ENCODE peak calls at places on chromosome 12, in seven cellular contexts. Q is GM23248; H is ovary; N is tibial artery; A is right cardiac atrium; J is AG04450; G is CD4-positive, alpha-beta memory T cell. D is an unnamed sample.

GRCh38 chr12:90940872-90941499 is 14.0 kb downstream of the CCER1 start:
- DNase-seq in H (no peak), A (no peak), G (no peak), J (no peak), N (no peak), Q (peak; percentile 76), D (no peak)

GRCh38 chr12:34371050-34371449 is 348.8 kb downstream of the ALG10 start:
- DNase-seq in N (no peak), A (no peak), J (no peak), G (no peak), Q (no peak), H (no peak), D (no peak)

GRCh38 chr12:93325855-93326254 is 51.9 kb upstream of the NUDT4 start:
- DNase-seq in G (no peak), A (no peak), H (no peak), Q (peak; percentile 95), N (no peak), J (no peak), D (peak; percentile 52)

GRCh38 chr12:61072717-61073116 is 1187.5 kb upstream of the USP15 start:
- DNase-seq in N (no peak), G (no peak), A (no peak), J (no peak), Q (no peak), H (no peak), D (no peak)

GRCh38 chr12:116463366-116463765 is 95.8 kb upstream of the MAP1LC3B2 start:
- DNase-seq in N (no peak), H (no peak), A (no peak), J (no peak), G (no peak), Q (no peak), D (no peak)

GRCh38 chr12:45728625-45729232 is 777 bp upstream of the ARID2 start:
- DNase-seq in A (peak; percentile 98), Q (peak; percentile 98), H (peak; percentile 96), N (peak; percentile 95), J (peak; percentile 91), G (peak; percentile 97), D (peak; percentile 95)

GRCh38 chr12:49098035-49098451 is 3.4 kb upstream of the DHH start:
- DNase-seq in A (peak; percentile 70), Q (peak; percentile 50), J (no peak), H (peak; percentile 55), N (peak; percentile 48), G (peak; percentile 58), D (no peak)

GRCh38 chr12:98579347-98579746 is 14.1 kb upstream of the SLC25A3 start:
- DNase-seq in Q (no peak), G (no peak), J (no peak), A (no peak), H (no peak), N (no peak), D (no peak)

GRCh38 chr12:34400423-34400881 is 378.2 kb downstream of the ALG10 start:
- DNase-seq in A (peak; percentile 12), J (no peak), Q (no peak), G (no peak), N (peak; percentile 15), H (peak; percentile 6), D (peak; percentile 26)

GRCh38 chr12:109632299-109632698 is 58.7 kb downstream of the MVK start:
- DNase-seq in J (no peak), Q (no peak), A (no peak), H (no peak), N (no peak), G (no peak), D (no peak)

GRCh38 chr12:2170376-2170775 is 117.6 kb downstream of the CACNA1C start:
- DNase-seq in N (peak; percentile 56), J (no peak), G (no peak), A (no peak), H (peak; percentile 30), Q (peak; percentile 74), D (no peak)

GRCh38 chr12:79531547-79531946 is 159.2 kb downstream of the PAWR start:
- DNase-seq in A (no peak), H (no peak), N (no peak), Q (no peak), J (no peak), G (no peak), D (no peak)

GRCh38 chr12:119938049-119938667 is 50.9 kb upstream of the BICDL1 start:
- DNase-seq in G (peak; percentile 49), N (peak; percentile 37), Q (peak; percentile 49), H (peak; percentile 23), A (peak; percentile 71), J (peak; percentile 10), D (no peak)

GRCh38 chr12:18054925-18055324 is 35.1 kb downstream of the RERGL start:
- DNase-seq in H (no peak), J (no peak), A (no peak), G (no peak), N (no peak), Q (no peak), D (no peak)

GRCh38 chr12:46267618-46268348 is 1.1 kb downstream of the SLC38A1 start:
- DNase-seq in A (peak; percentile 50), N (no peak), Q (peak; percentile 71), J (no peak), H (peak; percentile 28), G (peak; percentile 47), D (no peak)

GRCh38 chr12:28527631-28528249 is 337.5 kb downstream of the CCDC91 start:
- DNase-seq in N (no peak), H (no peak), J (no peak), G (no peak), A (no peak), Q (no peak), D (no peak)

GRCh38 chr12:130713581-130713991 is 2.5 kb downstream of the RIMBP2 start:
- DNase-seq in G (no peak), J (no peak), N (peak; percentile 15), A (no peak), H (peak; percentile 23), Q (peak; percentile 22), D (no peak)

GRCh38 chr12:67025543-67026114 is 243.5 kb upstream of the CAND1 start:
- DNase-seq in G (peak; percentile 21), J (no peak), Q (peak; percentile 15), H (peak; percentile 18), N (peak; percentile 25), A (no peak), D (no peak)

GRCh38 chr12:23760495-23760894 is 189.0 kb downstream of the SOX5 start:
- DNase-seq in A (no peak), Q (no peak), H (no peak), G (no peak), N (no peak), J (no peak), D (no peak)

GRCh38 chr12:79402626-79403025 is 288.1 kb downstream of the PAWR start:
- DNase-seq in N (no peak), J (no peak), Q (peak; percentile 70), H (no peak), G (no peak), A (no peak), D (no peak)

GRCh38 chr12:47775100-47775911 is 2.3 kb downstream of the SLC48A1 start:
- DNase-seq in N (no peak), G (no peak), A (peak; percentile 61), Q (peak; percentile 74), J (no peak), H (peak; percentile 58), D (no peak)
- H3K27ac ChIP-seq in N (peak overlapping the region; percentile 87), G (no peak overlapping the region), A (peak overlapping the region; percentile 0), Q (no peak overlapping the region), J (no peak overlapping the region), H (peak overlapping the region; percentile 65), D (no peak overlapping the region)

GRCh38 chr12:52946334-52946733 is 2.6 kb upstream of the KRT18 start:
- DNase-seq in J (no peak), A (no peak), Q (no peak), N (no peak), G (no peak), H (no peak), D (no peak)
- H3K4me3 ChIP-seq in J (no peak overlapping the region), A (no peak overlapping the region), Q (no peak overlapping the region), N (no peak overlapping the region), G (no peak overlapping the region), H (no peak overlapping the region), D (no peak overlapping the region)

GRCh38 chr12:105334001-105334400 is 3.5 kb downstream of the C12orf75 start:
- DNase-seq in G (no peak), A (no peak), N (no peak), J (no peak), Q (peak; percentile 67), H (no peak), D (no peak)

GRCh38 chr12:105334568-105334967 is 4.1 kb downstream of the C12orf75 start:
- DNase-seq in H (no peak), A (no peak), G (no peak), J (peak; percentile 57), N (no peak), Q (peak; percentile 84), D (no peak)

GRCh38 chr12:105337391-105337790 is 6.9 kb downstream of the C12orf75 start:
- DNase-seq in J (no peak), G (no peak), Q (no peak), N (no peak), A (no peak), H (no peak), D (no peak)

GRCh38 chr12:105336411-105336810 is 5.9 kb downstream of the C12orf75 start:
- DNase-seq in H (no peak), J (no peak), Q (no peak), N (no peak), G (no peak), A (no peak), D (no peak)

DNA sequence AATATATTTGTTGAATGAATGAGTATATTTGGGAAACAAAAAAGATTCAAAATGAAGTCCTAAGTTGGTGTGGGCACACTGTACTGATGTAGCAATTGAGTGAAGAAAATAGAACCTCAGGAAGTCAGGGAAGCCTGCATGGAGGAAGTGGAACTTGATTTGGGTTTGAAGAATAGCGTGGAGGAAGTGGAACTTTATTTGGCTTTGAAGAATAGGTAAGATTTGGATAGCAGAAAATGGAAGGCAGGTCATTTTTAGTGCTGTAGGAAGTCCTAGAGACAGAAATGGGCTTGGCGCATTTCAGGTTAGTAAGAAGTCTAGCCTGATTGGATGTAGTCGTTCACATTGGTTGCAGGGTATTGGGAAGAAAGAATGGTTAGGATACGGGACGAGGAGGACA is 5.4 kb downstream of the C12orf75 start:
- DNase-seq in N (no peak), J (no peak), A (no peak), H (no peak), G (no peak), Q (no peak), D (no peak)
- H3K27ac ChIP-seq in N (peak overlapping the region; percentile 57), J (peak overlapping the region; percentile 22), A (no peak overlapping the region), H (no peak overlapping the region), G (no peak overlapping the region), Q (peak overlapping the region; percentile 62), D (no peak overlapping the region)

DNA sequence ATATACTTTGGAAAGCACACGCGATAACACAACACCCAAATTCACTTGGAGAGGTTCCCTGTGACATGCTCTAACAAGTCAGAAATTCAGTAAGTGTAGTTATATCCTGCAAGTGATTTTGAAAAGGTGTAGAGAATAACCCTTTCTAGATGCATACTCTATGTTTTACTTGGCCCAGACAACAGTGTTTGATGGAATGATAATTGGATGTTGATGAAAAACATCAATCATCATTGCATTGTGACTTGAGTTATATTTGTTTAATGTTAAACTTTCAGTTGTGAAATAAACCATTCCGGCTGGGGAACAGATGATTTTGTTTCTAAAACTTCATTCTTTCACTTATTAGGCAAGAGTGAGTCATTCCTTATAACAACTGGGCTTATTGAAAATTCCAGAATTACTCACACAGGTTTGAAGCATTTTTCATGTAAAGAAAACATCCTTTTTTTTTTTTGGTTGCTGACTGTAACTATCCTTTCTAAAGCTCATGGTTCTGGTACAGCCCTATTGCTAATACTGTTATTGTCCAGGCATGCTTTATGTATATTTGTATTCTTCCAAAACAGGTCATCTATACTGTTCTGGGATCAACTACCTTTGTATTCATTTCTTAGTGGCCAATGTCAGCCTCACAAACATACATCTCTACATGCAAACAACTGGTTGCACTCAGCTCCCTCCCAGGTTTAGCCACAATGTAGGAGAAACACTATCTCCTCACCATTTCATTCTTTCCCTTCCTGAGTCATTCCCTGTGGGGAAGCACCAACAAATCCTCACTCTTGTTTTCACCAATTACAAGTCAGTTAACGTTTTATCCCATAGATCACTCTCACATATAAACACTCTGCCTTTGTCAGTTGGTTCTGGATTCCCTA is 121.2 kb upstream of the LRIG3 start:
- DNase-seq in N (no peak), H (no peak), Q (peak; percentile 96), A (no peak), J (peak; percentile 78), G (no peak), D (no peak)
- H3K4me3 ChIP-seq in N (no peak overlapping the region), H (no peak overlapping the region), Q (peak overlapping the region; percentile 55), A (no peak overlapping the region), J (no peak overlapping the region), G (no peak overlapping the region), D (no peak overlapping the region)

D was measured in RWPE2.